ENCODE peak calls at places on chromosome 13, in five cellular contexts. I is thyroid gland, Z is IMR-90, W is ovary, A is heart left ventricle. H is an unnamed sample.

GRCh38 chr13:114144606-114145244 is 12.3 kb upstream of the RASA3 start:
- DNase-seq in I (no peak), Z (no peak), W (no peak), A (no peak), H (no peak)

GRCh38 chr13:37602743-37603381 is 4.3 kb upstream of the POSTN start:
- DNase-seq in I (no peak), Z (peak; percentile 47), W (no peak), A (no peak), H (no peak)

GRCh38 chr13:31009166-31009565 is 76.7 kb downstream of the TEX26 start:
- DNase-seq in I (no peak), Z (no peak), W (no peak), A (no peak), H (no peak)

GRCh38 chr13:114230117-114230516 is 4.6 kb upstream of the CDC16 start:
- DNase-seq in I (no peak), Z (peak; percentile 63), W (no peak), A (no peak), H (no peak)

GRCh38 chr13:31050486-31051400 is 111.0 kb downstream of the HSPH1 start:
- DNase-seq in I (no peak), Z (peak; percentile 57), W (no peak), A (no peak), H (no peak)

GRCh38 chr13:60679928-60680693 is 283.1 kb downstream of the TDRD3 start:
- DNase-seq in I (no peak), Z (no peak), W (no peak), A (no peak), H (no peak)

GRCh38 chr13:40221460-40222201 is 444.8 kb downstream of the FOXO1 start:
- DNase-seq in I (no peak), Z (no peak), W (no peak), A (no peak), H (no peak)

GRCh38 chr13:32029684-32030083 is 1.9 kb upstream of the FRY start:
- DNase-seq in I (no peak), Z (no peak), W (no peak), A (no peak), H (no peak)

GRCh38 chr13:59178344-59178743 is 985.4 kb downstream of the DIAPH3 start:
- DNase-seq in I (no peak), Z (peak; percentile 3), W (no peak), A (no peak), H (no peak)

DNA sequence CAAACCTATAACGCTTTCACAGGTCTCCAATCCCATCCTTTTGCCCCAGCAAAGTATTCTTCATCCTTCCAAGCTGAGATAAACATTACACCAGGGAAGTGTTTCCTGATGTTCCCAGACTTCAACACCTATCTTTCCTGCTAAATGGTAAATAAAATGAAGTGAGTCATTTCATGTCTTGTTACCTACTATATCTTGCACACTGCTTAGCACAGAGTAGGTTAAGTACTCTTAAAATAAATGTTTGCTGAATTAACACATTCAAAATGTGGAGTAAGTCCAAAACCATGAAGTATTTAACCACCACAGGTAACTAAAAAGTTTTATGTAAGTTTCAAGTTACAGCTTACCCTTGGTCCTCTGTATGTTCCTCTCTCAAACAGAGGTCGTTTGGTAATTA is 3.4 kb downstream of the RBM26 start:
- DNase-seq in I (no peak), Z (no peak), W (no peak), A (no peak), H (no peak)
- H3K4me3 ChIP-seq in I (no peak overlapping the region), Z (no peak overlapping the region), W (no peak overlapping the region), A (no peak overlapping the region), H (no peak overlapping the region)

DNA sequence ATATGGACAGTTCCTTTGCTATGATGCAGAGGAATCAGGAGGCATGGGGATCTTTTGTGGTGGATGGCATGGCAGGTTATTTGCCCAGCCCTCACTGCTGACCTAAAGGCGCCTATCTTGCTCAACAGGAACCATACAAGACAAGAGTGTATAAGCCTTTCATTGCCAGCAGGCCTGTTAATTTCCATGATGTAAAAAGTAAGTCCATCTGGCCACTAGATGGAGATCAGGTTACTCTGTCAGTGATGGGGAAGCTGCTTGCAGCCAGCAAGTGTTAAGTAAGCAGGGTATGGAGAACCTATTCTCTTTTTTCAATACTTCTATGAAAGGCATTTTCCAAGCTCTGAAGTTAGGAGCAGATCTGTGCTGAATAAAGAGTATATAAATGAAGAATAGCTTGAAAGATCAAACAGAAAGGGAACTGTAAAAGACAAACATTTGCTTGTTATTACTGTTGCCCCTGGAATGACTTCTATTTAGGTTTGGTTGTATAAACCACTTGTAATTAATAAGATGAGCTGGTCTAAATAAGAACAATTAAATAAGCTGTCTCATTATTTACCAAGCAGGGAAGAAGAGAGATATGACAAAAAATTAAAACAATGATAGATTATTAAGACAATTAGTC is 210.9 kb downstream of the RGCC start:
- DNase-seq in I (peak; percentile 50), Z (peak; percentile 95), W (peak; percentile 42), A (no peak), H (peak; percentile 78)
- TF ChIP-seq POLR2A in I (no peak), Z (no peak), W (no peak), A (no peak), H (no peak)

GRCh38 chr13:112986946-112987345 is 17.9 kb downstream of the MCF2L start:
- DNase-seq in I (no peak), Z (no peak), W (no peak), A (no peak), H (no peak)
- H3K4me3 ChIP-seq in I (no peak overlapping the region), Z (no peak overlapping the region), W (no peak overlapping the region), A (no peak overlapping the region), H (no peak overlapping the region)

GRCh38 chr13:113106053-113106452 is 462 bp downstream of the F7 start:
- DNase-seq in I (no peak), Z (no peak), W (no peak), A (peak; percentile 34), H (no peak)

GRCh38 chr13:113103646-113104045 is 1.9 kb upstream of the F7 start:
- DNase-seq in I (no peak), Z (no peak), W (no peak), A (peak; percentile 48), H (no peak)

GRCh38 chr13:113106666-113107065 is 1.1 kb downstream of the F7 start:
- DNase-seq in I (no peak), Z (no peak), W (no peak), A (peak; percentile 56), H (no peak)

GRCh38 chr13:113102727-113103126 is 2.9 kb upstream of the F7 start:
- DNase-seq in I (no peak), Z (no peak), W (no peak), A (no peak), H (no peak)

DNA sequence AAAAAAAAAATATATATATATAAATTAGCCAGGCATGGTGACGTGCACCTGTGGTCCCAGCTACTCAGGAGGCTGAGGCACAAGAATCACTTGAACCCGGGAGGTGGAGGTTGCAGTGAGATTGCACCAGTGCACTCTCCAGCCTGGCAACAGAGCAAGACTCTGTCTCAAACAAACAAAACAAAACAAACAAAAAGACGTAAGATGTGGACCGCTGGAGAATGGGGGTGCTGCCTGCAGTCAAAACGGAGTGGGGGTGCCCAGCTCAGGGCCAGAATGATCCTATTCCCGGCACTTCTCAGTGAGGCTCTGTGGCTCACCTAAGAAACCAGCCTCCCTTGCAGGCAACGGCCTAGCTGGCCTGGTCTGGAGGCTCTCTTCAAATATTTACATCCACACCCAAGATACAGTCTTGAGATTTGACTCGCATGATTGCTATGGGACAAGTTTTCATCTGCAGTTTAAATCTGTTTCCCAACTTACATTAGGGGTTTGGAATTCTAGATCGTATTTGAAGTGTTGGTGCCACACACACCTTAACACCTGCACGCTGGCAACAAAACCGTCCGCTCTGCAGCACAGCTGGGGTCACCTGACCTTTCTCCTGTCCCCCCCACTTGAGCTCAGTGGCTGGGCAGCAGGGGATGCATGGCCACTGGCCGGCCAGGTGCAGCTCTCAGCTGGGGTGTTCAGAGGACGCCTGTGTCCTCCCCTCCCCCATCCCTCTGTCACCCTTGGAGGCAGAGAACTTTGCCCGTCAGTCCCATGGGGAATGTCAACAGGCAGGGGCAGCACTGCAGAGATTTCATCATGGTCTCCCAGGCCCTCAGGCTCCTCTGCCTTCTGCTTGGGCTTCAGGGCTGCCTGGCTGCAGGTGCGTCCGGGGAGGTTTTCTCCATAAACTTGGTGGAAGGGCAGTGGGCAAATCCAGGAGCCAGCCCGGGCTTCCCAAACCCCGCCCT is at the start of gene F7:
- DNase-seq in I (no peak), Z (peak; percentile 45), W (no peak), A (peak; percentile 41), H (no peak)
- TF ChIP-seq POLR2A in I (no peak), Z (no peak), W (no peak), A (no peak), H (no peak)

GRCh38 chr13:50894042-50894441 is 15.5 kb upstream of the RNASEH2B start:
- DNase-seq in I (no peak), Z (no peak), W (no peak), A (no peak), H (no peak)
- H3K4me3 ChIP-seq in I (no peak overlapping the region), Z (no peak overlapping the region), W (no peak overlapping the region), A (no peak overlapping the region), H (no peak overlapping the region)

GRCh38 chr13:49606747-49607648 is 21.3 kb upstream of the ARL11 start:
- DNase-seq in I (peak; percentile 90), Z (peak; percentile 88), W (peak; percentile 85), A (peak; percentile 90), H (peak; percentile 91)
- TF ChIP-seq POLR2A in I (no peak), Z (peak; percentile 30), W (no peak), A (no peak), H (no peak)

GRCh38 chr13:36297259-36297599 is 385 bp downstream of the CCDC169 start:
- DNase-seq in I (no peak), Z (peak; percentile 25), W (no peak), A (no peak), H (no peak)

GRCh38 chr13:36297600-36298338 is at the start of gene CCDC169:
- DNase-seq in I (peak; percentile 78), Z (peak; percentile 51), W (peak; percentile 65), A (peak; percentile 87), H (peak; percentile 78)

GRCh38 chr13:36294061-36294460 is 3.6 kb downstream of the CCDC169 start:
- DNase-seq in I (no peak), Z (no peak), W (no peak), A (no peak), H (no peak)

GRCh38 chr13:36302289-36302688 is 4.7 kb upstream of the CCDC169 start:
- DNase-seq in I (no peak), Z (no peak), W (no peak), A (no peak), H (no peak)

GRCh38 chr13:36298535-36299068 is 988 bp upstream of the CCDC169 start:
- DNase-seq in I (no peak), Z (no peak), W (no peak), A (no peak), H (no peak)
- H3K4me3 ChIP-seq in I (no peak overlapping the region), Z (no peak overlapping the region), W (no peak overlapping the region), A (peak overlapping the region; percentile 56), H (no peak overlapping the region)

H was measured in adrenal gland.